ENCODE peak calls at places on chromosomes 7 and 10, in six cellular contexts. P, C, L, E, V and G are unnamed samples.

GRCh38 chr10:43861966-43862751 is 213.5 kb upstream of the ZNF32 start:
- DNase-seq in L (peak), V (no peak), E (no peak), P (peak), C (peak), G (no peak)

GRCh38 chr7:130071701-130072622 is 1.6 kb downstream of the KLHDC10 start:
- DNase-seq in P (peak), E (peak), V (no peak), C (no peak), L (peak), G (no peak)

GRCh38 chr7:97116308-97116707 is 1.2 kb upstream of the SDHAF3 start:
- DNase-seq in P (peak), E (no peak), L (no peak), C (no peak), V (no peak), G (no peak)

GRCh38 chr10:17785276-17785935 is 23.7 kb upstream of the MRC1 start:
- DNase-seq in P (peak), E (no peak), L (no peak), C (no peak), V (no peak), G (no peak)

GRCh38 chr10:2985729-2986232 is 81.6 kb upstream of the PFKP start:
- DNase-seq in P (peak), E (no peak), L (no peak), V (no peak), C (no peak), G (no peak)

GRCh38 chr7:143362126-143362961 is at the start of gene FAM131B:
- DNase-seq in C (no peak), L (no peak), V (no peak), P (peak), E (no peak), G (no peak)

GRCh38 chr7:151014950-151015349 is 9.3 kb downstream of the ATG9B start:
- DNase-seq in C (no peak), P (no peak), V (no peak), E (no peak), L (no peak), G (no peak)

GRCh38 chr10:107548301-107548700 is 383.8 kb upstream of the SORCS1 start:
- DNase-seq in E (no peak), C (no peak), V (no peak), L (no peak), P (peak), G (no peak)

GRCh38 chr10:110765513-110766375 is 106.0 kb upstream of the PDCD4 start:
- DNase-seq in C (no peak), E (no peak), P (peak), L (no peak), V (no peak), G (no peak)

GRCh38 chr10:114615600-114616007 is 42.5 kb downstream of the ABLIM1 start:
- DNase-seq in P (no peak), L (no peak), V (no peak), C (no peak), E (no peak), G (no peak)

GRCh38 chr7:115526272-115526671 is 504.3 kb downstream of the TFEC start:
- DNase-seq in L (no peak), V (no peak), P (no peak), C (no peak), E (no peak), G (no peak)

GRCh38 chr10:15314482-15315070 is 56.5 kb downstream of the FAM171A1 start:
- DNase-seq in V (no peak), E (no peak), L (no peak), P (no peak), C (no peak), G (no peak)

GRCh38 chr10:28592953-28593352 is 60.0 kb downstream of the WAC start:
- DNase-seq in L (no peak), C (peak), V (no peak), E (no peak), P (peak), G (no peak)

GRCh38 chr10:26556756-26557640 is 118.9 kb downstream of the APBB1IP start:
- DNase-seq in C (no peak), L (peak), E (peak), P (peak), V (no peak), G (no peak)

GRCh38 chr10:44830022-44830421 is 81.1 kb upstream of the TMEM72 start:
- DNase-seq in C (peak), P (peak), L (no peak), E (no peak), V (no peak), G (no peak)

GRCh38 chr10:99412100-99412499 is 18.3 kb downstream of the GOT1 start:
- DNase-seq in V (no peak), L (no peak), E (no peak), C (no peak), P (no peak), G (no peak)

DNA sequence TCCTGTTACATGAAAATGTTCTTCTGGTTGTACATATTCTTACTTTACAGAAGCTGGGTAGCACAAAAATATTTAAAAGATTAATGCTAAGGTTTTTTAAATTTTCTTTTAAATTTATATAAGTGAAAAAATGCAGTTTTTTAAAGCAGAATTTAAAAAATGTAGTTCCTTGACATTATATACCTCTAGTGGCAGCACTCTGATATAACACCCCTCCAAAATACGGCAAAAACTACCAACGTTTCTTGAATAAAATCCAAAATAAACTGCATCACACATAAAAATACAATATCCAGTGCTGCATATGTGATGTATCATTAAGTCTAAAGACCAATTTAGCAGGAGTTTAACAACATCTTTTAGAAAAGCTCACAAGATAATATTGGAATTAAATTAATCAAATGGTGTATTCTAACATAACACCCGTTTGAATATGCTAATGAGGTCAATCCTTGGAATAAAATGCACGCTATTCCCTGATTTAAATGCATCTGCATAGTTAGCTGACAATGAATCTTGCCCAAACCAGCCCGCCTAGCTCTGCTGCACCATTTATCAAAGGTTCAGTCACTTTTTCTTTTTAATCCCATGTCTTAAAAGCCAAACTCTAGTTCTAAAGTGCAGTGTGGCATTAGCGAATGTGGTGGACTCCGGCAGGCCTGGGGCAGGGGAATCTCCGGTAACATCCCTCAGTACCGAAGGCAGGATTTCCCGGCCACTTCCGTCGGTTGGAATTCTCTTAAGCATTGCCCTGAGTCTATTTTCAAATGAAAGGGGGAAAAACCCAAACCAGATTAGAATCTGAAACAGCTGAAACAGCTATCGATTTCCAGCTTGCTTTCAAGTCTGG is 1.2 kb downstream of the TCERG1L start:
- DNase-seq in L (no peak), V (no peak), P (peak), C (no peak), E (no peak), G (no peak)
- TF ChIP-seq CTCF in L (peak), V (no peak), P (no peak), C (peak), E (peak), G (peak)

GRCh38 chr7:121563177-121563576 is 167.1 kb upstream of the FAM3C start:
- DNase-seq in L (no peak), V (no peak), P (peak), C (no peak), E (no peak), G (no peak)
- TF ChIP-seq CTCF in L (peak), V (peak), P (peak), C (peak), E (peak), G (peak)

GRCh38 chr7:66905689-66906088 is 15.3 kb upstream of the TMEM248 start:
- DNase-seq in L (no peak), E (no peak), P (no peak), C (no peak), V (no peak), G (peak)
- TF ChIP-seq CTCF in L (peak), E (peak), P (no peak), C (peak), V (no peak), G (peak)

DNA sequence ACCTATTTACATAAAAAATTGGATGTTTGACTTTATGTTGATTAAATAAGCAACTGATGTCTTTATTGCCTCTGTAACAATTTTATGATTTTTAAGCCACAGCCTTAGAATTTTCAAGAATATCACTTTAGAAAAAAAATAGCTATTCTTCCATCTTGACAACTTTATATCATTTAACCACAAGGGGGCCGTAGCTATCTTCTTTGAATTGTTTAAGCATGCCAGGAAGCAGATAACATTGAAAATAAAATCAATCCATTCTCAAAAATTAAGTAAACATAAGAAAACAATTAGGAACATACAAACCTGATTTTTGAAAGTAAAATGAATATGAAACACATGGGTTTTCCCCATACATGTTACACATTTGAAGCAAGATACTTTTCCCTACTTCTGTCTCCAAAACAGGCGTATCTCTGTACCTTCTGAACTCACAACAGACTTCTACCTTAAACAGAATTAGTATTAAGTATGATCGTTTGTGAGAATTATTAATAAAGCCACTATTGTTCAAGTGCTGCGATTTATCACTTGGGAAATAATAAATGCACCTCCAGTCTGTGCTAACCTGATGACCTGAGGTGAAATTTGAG is 209.0 kb downstream of the CACNA2D1 start:
- DNase-seq in V (no peak), L (peak), C (no peak), E (no peak), P (peak), G (no peak)
- TF ChIP-seq CTCF in V (peak), L (peak), C (peak), E (peak), P (peak), G (peak)

DNA sequence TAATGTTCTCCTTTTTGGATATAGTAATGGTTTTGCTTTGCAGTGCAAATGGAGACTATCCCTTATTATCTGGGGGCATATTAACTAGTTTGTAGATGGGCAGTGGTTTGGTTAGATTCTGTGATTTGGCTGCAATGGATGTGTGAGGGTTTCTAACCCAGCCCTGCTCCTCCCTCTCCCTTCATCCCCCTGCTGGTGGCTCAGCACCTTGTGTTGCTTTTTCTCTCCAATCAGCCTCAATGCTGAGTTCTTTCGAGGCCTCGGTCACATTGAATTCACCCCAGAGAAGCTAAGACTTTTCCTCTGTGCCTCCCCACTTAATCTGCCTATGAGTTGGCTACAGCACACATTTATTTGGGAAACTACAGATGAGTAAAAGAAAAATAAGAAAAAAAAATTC is 120.0 kb downstream of the MALRD1 start:
- DNase-seq in V (no peak), P (no peak), E (no peak), C (no peak), L (no peak), G (no peak)
- TF ChIP-seq CTCF in V (no peak), P (no peak), E (peak), C (no peak), L (no peak), G (no peak)

GRCh38 chr10:95391570-95392249 is 100.9 kb upstream of the PDLIM1 start:
- DNase-seq in P (peak), C (no peak), V (no peak), E (no peak), L (peak), G (no peak)
- TF ChIP-seq CTCF in P (no peak), C (peak), V (no peak), E (no peak), L (peak), G (peak)

GRCh38 chr7:30019387-30019786 is 7.1 kb downstream of the FKBP14 start:
- DNase-seq in E (no peak), V (no peak), P (no peak), C (no peak), L (no peak), G (no peak)
- TF ChIP-seq CTCF in E (no peak), V (no peak), P (peak), C (peak), L (no peak), G (peak)